ENCODE peak calls at places on chromosome 2, in five cellular contexts. One of them, this sample, is unnamed. For H3K4me1, the result is how much of the 10 kb centered on the place peaks cover.

GRCh38 chr2:209382775-209383174 is 41.1 kb upstream of the MAP2 start:
- DNase-seq in IMR-90: no peak
- DNase-seq in CD4-positive, CD25-positive, alpha-beta regulatory T cell: no peak
- DNase-seq in NT2/D1: no peak
- DNase-seq in right lobe of liver: no peak
- DNase-seq in this sample: no peak

GRCh38 chr2:120875431-120875830 is 139.8 kb downstream of the GLI2 start:
- DNase-seq in IMR-90: no peak
- DNase-seq in CD4-positive, CD25-positive, alpha-beta regulatory T cell: no peak
- DNase-seq in NT2/D1: no peak
- DNase-seq in right lobe of liver: no peak
- DNase-seq in this sample: no peak

GRCh38 chr2:1882471-1882870 is 138.2 kb upstream of the PXDN start:
- DNase-seq in IMR-90: no peak
- DNase-seq in CD4-positive, CD25-positive, alpha-beta regulatory T cell: no peak
- DNase-seq in NT2/D1: no peak
- DNase-seq in right lobe of liver: no peak
- DNase-seq in this sample: no peak

GRCh38 chr2:101387151-101387807 is at the start of gene CREG2:
- DNase-seq in IMR-90: peak
- DNase-seq in CD4-positive, CD25-positive, alpha-beta regulatory T cell: peak
- DNase-seq in NT2/D1: peak
- DNase-seq in right lobe of liver: peak
- DNase-seq in this sample: peak

GRCh38 chr2:58235170-58235569 is 6.0 kb downstream of the FANCL start:
- DNase-seq in IMR-90: no peak
- DNase-seq in CD4-positive, CD25-positive, alpha-beta regulatory T cell: no peak
- DNase-seq in NT2/D1: no peak
- DNase-seq in right lobe of liver: no peak
- DNase-seq in this sample: no peak

GRCh38 chr2:98013407-98014042 is 17.8 kb upstream of the TMEM131 start:
- DNase-seq in IMR-90: peak
- DNase-seq in CD4-positive, CD25-positive, alpha-beta regulatory T cell: no peak
- DNase-seq in NT2/D1: no peak
- DNase-seq in right lobe of liver: no peak
- DNase-seq in this sample: no peak

GRCh38 chr2:121285077-121285449 is at the start of gene TFCP2L1:
- DNase-seq in IMR-90: no peak
- DNase-seq in CD4-positive, CD25-positive, alpha-beta regulatory T cell: no peak
- DNase-seq in NT2/D1: no peak
- DNase-seq in right lobe of liver: peak
- DNase-seq in this sample: peak

GRCh38 chr2:55148269-55148668 is 83.8 kb downstream of the CLHC1 start:
- DNase-seq in IMR-90: peak
- DNase-seq in CD4-positive, CD25-positive, alpha-beta regulatory T cell: no peak
- DNase-seq in NT2/D1: no peak
- DNase-seq in right lobe of liver: no peak
- DNase-seq in this sample: no peak

GRCh38 chr2:129482626-129483025 is 496.8 kb upstream of the RAB6C start:
- DNase-seq in IMR-90: no peak
- DNase-seq in CD4-positive, CD25-positive, alpha-beta regulatory T cell: no peak
- DNase-seq in NT2/D1: no peak
- DNase-seq in right lobe of liver: no peak
- DNase-seq in this sample: no peak

GRCh38 chr2:1967242-1968210 is 223.2 kb upstream of the PXDN start:
- DNase-seq in IMR-90: no peak
- DNase-seq in CD4-positive, CD25-positive, alpha-beta regulatory T cell: no peak
- DNase-seq in NT2/D1: no peak
- DNase-seq in right lobe of liver: no peak
- DNase-seq in this sample: no peak

GRCh38 chr2:186683341-186683740 is 10.5 kb upstream of the FAM171B start:
- DNase-seq in IMR-90: peak
- DNase-seq in CD4-positive, CD25-positive, alpha-beta regulatory T cell: no peak
- DNase-seq in NT2/D1: no peak
- DNase-seq in right lobe of liver: no peak
- DNase-seq in this sample: no peak

GRCh38 chr2:43041661-43042360 is 184.6 kb downstream of the ZFP36L2 start:
- DNase-seq in IMR-90: peak
- DNase-seq in CD4-positive, CD25-positive, alpha-beta regulatory T cell: no peak
- DNase-seq in NT2/D1: peak
- DNase-seq in right lobe of liver: no peak
- DNase-seq in this sample: peak

GRCh38 chr2:127174977-127175376 is 45.1 kb downstream of the CYP27C1 start:
- DNase-seq in IMR-90: peak
- DNase-seq in CD4-positive, CD25-positive, alpha-beta regulatory T cell: no peak
- DNase-seq in NT2/D1: no peak
- DNase-seq in right lobe of liver: no peak
- DNase-seq in this sample: no peak

GRCh38 chr2:126907671-126908070 is 9.0 kb downstream of the TEX51 start:
- DNase-seq in IMR-90: no peak
- DNase-seq in CD4-positive, CD25-positive, alpha-beta regulatory T cell: no peak
- DNase-seq in NT2/D1: no peak
- DNase-seq in right lobe of liver: no peak
- DNase-seq in this sample: no peak

GRCh38 chr2:120514521-120514920 is 168.6 kb downstream of the INHBB start:
- DNase-seq in IMR-90: no peak
- DNase-seq in CD4-positive, CD25-positive, alpha-beta regulatory T cell: no peak
- DNase-seq in NT2/D1: no peak
- DNase-seq in right lobe of liver: no peak
- DNase-seq in this sample: no peak

GRCh38 chr2:207768891-207769596 is 662 bp downstream of the FZD5 start:
- DNase-seq in IMR-90: no peak
- DNase-seq in CD4-positive, CD25-positive, alpha-beta regulatory T cell: peak
- DNase-seq in NT2/D1: no peak
- DNase-seq in right lobe of liver: no peak
- DNase-seq in this sample: no peak

GRCh38 chr2:231418820-231419640 is 23.5 kb downstream of the B3GNT7 start:
- DNase-seq in IMR-90: no peak
- DNase-seq in CD4-positive, CD25-positive, alpha-beta regulatory T cell: no peak
- DNase-seq in NT2/D1: no peak
- DNase-seq in right lobe of liver: no peak
- DNase-seq in this sample: no peak

GRCh38 chr2:213723051-213723560 is 438.8 kb downstream of the SPAG16 start:
- DNase-seq in IMR-90: no peak
- DNase-seq in CD4-positive, CD25-positive, alpha-beta regulatory T cell: no peak
- DNase-seq in NT2/D1: peak
- DNase-seq in right lobe of liver: no peak
- DNase-seq in this sample: no peak

GRCh38 chr2:37653093-37653492 is 18.3 kb downstream of the CDC42EP3 start:
- DNase-seq in IMR-90: no peak
- DNase-seq in CD4-positive, CD25-positive, alpha-beta regulatory T cell: no peak
- DNase-seq in NT2/D1: no peak
- DNase-seq in right lobe of liver: no peak
- DNase-seq in this sample: no peak

GRCh38 chr2:23384551-23385349 is at the start of gene KLHL29:
- DNase-seq in IMR-90: peak
- DNase-seq in CD4-positive, CD25-positive, alpha-beta regulatory T cell: peak
- DNase-seq in NT2/D1: no peak
- DNase-seq in right lobe of liver: peak
- DNase-seq in this sample: peak

GRCh38 chr2:112153179-112153490 is 14.9 kb downstream of the FBLN7 start:
- DNase-seq in IMR-90: no peak
- DNase-seq in CD4-positive, CD25-positive, alpha-beta regulatory T cell: no peak
- DNase-seq in NT2/D1: no peak
- DNase-seq in right lobe of liver: no peak
- DNase-seq in this sample: no peak

GRCh38 chr2:226115832-226116200 is 683.8 kb downstream of the IRS1 start:
- DNase-seq in IMR-90: no peak
- DNase-seq in CD4-positive, CD25-positive, alpha-beta regulatory T cell: no peak
- DNase-seq in NT2/D1: peak
- DNase-seq in right lobe of liver: no peak
- DNase-seq in this sample: no peak

GRCh38 chr2:5691659-5692529 is at the start of gene SOX11:
- DNase-seq in IMR-90: peak
- DNase-seq in CD4-positive, CD25-positive, alpha-beta regulatory T cell: no peak
- DNase-seq in NT2/D1: peak
- DNase-seq in right lobe of liver: no peak
- DNase-seq in this sample: peak

GRCh38 chr2:133606616-133607015 is 38.4 kb upstream of the NCKAP5 start:
- DNase-seq in IMR-90: no peak
- DNase-seq in CD4-positive, CD25-positive, alpha-beta regulatory T cell: no peak
- DNase-seq in NT2/D1: no peak
- DNase-seq in right lobe of liver: no peak
- DNase-seq in this sample: no peak

GRCh38 chr2:8437228-8437948 is 244.5 kb upstream of the ID2 start:
- DNase-seq in IMR-90: no peak
- DNase-seq in CD4-positive, CD25-positive, alpha-beta regulatory T cell: no peak
- DNase-seq in NT2/D1: no peak
- DNase-seq in right lobe of liver: no peak
- DNase-seq in this sample: no peak

GRCh38 chr2:99827296-99827999 is 314.9 kb downstream of the AFF3 start:
- DNase-seq in IMR-90: no peak
- DNase-seq in CD4-positive, CD25-positive, alpha-beta regulatory T cell: no peak
- DNase-seq in NT2/D1: no peak
- DNase-seq in right lobe of liver: no peak
- DNase-seq in this sample: no peak

GRCh38 chr2:133326651-133327397 is 241.4 kb downstream of the NCKAP5 start:
- DNase-seq in IMR-90: peak
- DNase-seq in CD4-positive, CD25-positive, alpha-beta regulatory T cell: no peak
- DNase-seq in NT2/D1: no peak
- DNase-seq in right lobe of liver: no peak
- DNase-seq in this sample: no peak

GRCh38 chr2:206004004-206004693 is 81.8 kb downstream of the INO80D start:
- DNase-seq in IMR-90: peak
- DNase-seq in CD4-positive, CD25-positive, alpha-beta regulatory T cell: no peak
- DNase-seq in NT2/D1: peak
- DNase-seq in right lobe of liver: no peak
- DNase-seq in this sample: peak

GRCh38 chr2:155600296-155600695 is 732.2 kb downstream of the NR4A2 start:
- DNase-seq in IMR-90: no peak
- DNase-seq in CD4-positive, CD25-positive, alpha-beta regulatory T cell: no peak
- DNase-seq in NT2/D1: no peak
- DNase-seq in right lobe of liver: no peak
- DNase-seq in this sample: no peak

GRCh38 chr2:189819297-189819704 is 35.1 kb downstream of the PMS1 start:
- DNase-seq in IMR-90: peak
- DNase-seq in CD4-positive, CD25-positive, alpha-beta regulatory T cell: no peak
- DNase-seq in NT2/D1: no peak
- DNase-seq in right lobe of liver: no peak
- DNase-seq in this sample: no peak

GRCh38 chr2:44542520-44542919 is 180.8 kb downstream of the CAMKMT start:
- DNase-seq in IMR-90: no peak
- DNase-seq in CD4-positive, CD25-positive, alpha-beta regulatory T cell: no peak
- DNase-seq in NT2/D1: no peak
- DNase-seq in right lobe of liver: no peak
- DNase-seq in this sample: no peak

GRCh38 chr2:44547713-44548112 is 186.0 kb downstream of the CAMKMT start:
- DNase-seq in IMR-90: no peak
- DNase-seq in CD4-positive, CD25-positive, alpha-beta regulatory T cell: no peak
- DNase-seq in NT2/D1: no peak
- DNase-seq in right lobe of liver: no peak
- DNase-seq in this sample: no peak

GRCh38 chr2:44543773-44544725 is 182.3 kb downstream of the CAMKMT start:
- DNase-seq in IMR-90: no peak
- DNase-seq in CD4-positive, CD25-positive, alpha-beta regulatory T cell: no peak
- DNase-seq in NT2/D1: peak
- DNase-seq in right lobe of liver: no peak
- DNase-seq in this sample: no peak

GRCh38 chr2:44546469-44547127 is 184.9 kb downstream of the CAMKMT start:
- DNase-seq in IMR-90: no peak
- DNase-seq in CD4-positive, CD25-positive, alpha-beta regulatory T cell: no peak
- DNase-seq in NT2/D1: no peak
- DNase-seq in right lobe of liver: no peak
- DNase-seq in this sample: no peak

DNA sequence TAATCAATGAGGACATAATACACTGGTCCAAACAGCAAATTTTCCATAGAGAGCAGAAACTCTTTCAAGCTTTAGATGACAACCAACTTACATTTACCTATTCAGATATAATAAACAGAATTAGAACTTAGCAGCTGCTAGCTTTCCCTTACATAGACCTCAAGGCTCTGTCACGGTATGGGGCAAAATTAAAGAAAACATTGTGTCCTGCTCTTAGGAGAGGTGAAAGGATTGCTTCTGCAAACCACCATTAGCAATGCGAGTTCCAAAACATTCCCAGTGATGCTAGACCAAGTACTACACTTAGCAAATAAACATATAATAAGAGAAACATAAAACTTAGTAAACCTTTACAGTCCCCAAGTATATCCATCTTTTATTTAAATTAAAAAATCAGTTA is 183.2 kb downstream of the CAMKMT start:
- DNase-seq in IMR-90: no peak
- DNase-seq in CD4-positive, CD25-positive, alpha-beta regulatory T cell: no peak
- DNase-seq in NT2/D1: no peak
- DNase-seq in right lobe of liver: no peak
- DNase-seq in this sample: no peak
- H3K4me1 ChIP-seq in IMR-90: under half
- H3K4me1 ChIP-seq in CD4-positive, CD25-positive, alpha-beta regulatory T cell: under half
- H3K4me1 ChIP-seq in NT2/D1: under half
- H3K4me1 ChIP-seq in right lobe of liver: under half
- H3K4me1 ChIP-seq in this sample: under half

GRCh38 chr2:241128266-241128665 is 21.0 kb downstream of the PASK start:
- DNase-seq in IMR-90: no peak
- DNase-seq in CD4-positive, CD25-positive, alpha-beta regulatory T cell: no peak
- DNase-seq in NT2/D1: no peak
- DNase-seq in right lobe of liver: no peak
- DNase-seq in this sample: no peak
- H3K4me1 ChIP-seq in IMR-90: under half
- H3K4me1 ChIP-seq in CD4-positive, CD25-positive, alpha-beta regulatory T cell: under half
- H3K4me1 ChIP-seq in NT2/D1: under half
- H3K4me1 ChIP-seq in right lobe of liver: under half
- H3K4me1 ChIP-seq in this sample: under half

DNA sequence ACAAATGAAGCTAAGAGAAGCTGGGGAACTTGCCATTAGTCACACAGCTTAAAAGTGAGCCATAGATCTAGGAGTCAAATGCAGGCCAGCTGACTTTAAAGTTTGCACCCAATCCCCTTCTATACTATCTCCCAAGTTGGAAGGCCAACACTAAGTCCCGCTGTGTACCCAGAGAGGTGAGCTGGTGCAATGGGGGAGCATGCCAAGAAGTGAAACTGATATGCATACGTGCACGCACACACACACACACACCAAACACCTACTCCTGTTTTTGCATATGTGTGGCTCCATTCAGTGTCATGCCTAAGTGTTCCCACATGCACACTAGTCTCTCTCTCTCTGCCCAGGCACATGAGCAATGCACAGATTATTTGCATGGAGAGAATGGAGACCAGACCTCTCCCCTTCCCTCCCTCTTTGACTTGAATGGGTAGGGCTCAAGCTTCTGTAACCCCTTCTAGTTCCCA is 5.4 kb downstream of the WNT10A start:
- DNase-seq in IMR-90: no peak
- DNase-seq in CD4-positive, CD25-positive, alpha-beta regulatory T cell: no peak
- DNase-seq in NT2/D1: no peak
- DNase-seq in right lobe of liver: no peak
- DNase-seq in this sample: no peak
- H3K4me1 ChIP-seq in IMR-90: under half
- H3K4me1 ChIP-seq in CD4-positive, CD25-positive, alpha-beta regulatory T cell: under half
- H3K4me1 ChIP-seq in NT2/D1: under half
- H3K4me1 ChIP-seq in right lobe of liver: under half
- H3K4me1 ChIP-seq in this sample: under half

DNA sequence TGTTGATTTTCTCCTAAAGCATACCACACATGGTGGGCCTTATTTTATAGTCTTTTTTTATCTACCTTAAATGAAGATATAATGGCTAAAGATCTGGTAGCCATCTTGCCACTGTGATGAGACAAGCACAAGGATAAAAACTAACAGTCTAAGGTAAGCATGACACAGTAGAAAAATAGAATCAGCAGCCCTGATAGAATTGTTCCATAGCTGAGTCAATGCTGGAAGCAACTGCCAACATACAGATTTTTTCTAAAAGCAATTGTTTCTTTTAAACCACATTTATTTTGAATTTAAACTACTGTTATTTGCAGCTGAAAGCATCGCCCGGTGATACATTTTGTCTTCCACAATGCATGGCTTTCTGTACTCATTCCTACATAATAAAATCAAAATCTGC is 1091.5 kb upstream of the CHAC2 start:
- DNase-seq in IMR-90: peak
- DNase-seq in CD4-positive, CD25-positive, alpha-beta regulatory T cell: no peak
- DNase-seq in NT2/D1: no peak
- DNase-seq in right lobe of liver: no peak
- DNase-seq in this sample: no peak
- H3K4me1 ChIP-seq in IMR-90: under half
- H3K4me1 ChIP-seq in CD4-positive, CD25-positive, alpha-beta regulatory T cell: under half
- H3K4me1 ChIP-seq in NT2/D1: under half
- H3K4me1 ChIP-seq in right lobe of liver: under half
- H3K4me1 ChIP-seq in this sample: under half